ENCODE peak calls at places on chromosomes 3 and 15, in eight cellular contexts. One of them, this sample, is unnamed.

GRCh38 chr3:32106929-32107362 is 526 bp downstream of the GPD1L start:
- DNase-seq in aorta: peak
- DNase-seq in activated T-cell treated with anti-CD3 and anti-CD28 coated beads for 1 hour: no peak
- DNase-seq in endothelial cell: peak
- DNase-seq in stimulated activated CD8-positive, alpha-beta memory T cell treated with anti-CD3 and anti-CD28 coated beads, Interleukin-4, amount 100 ng/mL, for 24 hours: peak
- DNase-seq in AG20443: no peak
- DNase-seq in COLO829: no peak
- DNase-seq in globus pallidus: peak
- DNase-seq in this sample: peak

GRCh38 chr3:183980408-183980807 is 37.3 kb downstream of the ABCC5 start:
- DNase-seq in stimulated activated CD8-positive, alpha-beta memory T cell treated with anti-CD3 and anti-CD28 coated beads, Interleukin-4, amount 100 ng/mL, for 24 hours: no peak
- DNase-seq in aorta: no peak
- DNase-seq in AG20443: no peak
- DNase-seq in activated T-cell treated with anti-CD3 and anti-CD28 coated beads for 1 hour: no peak
- DNase-seq in COLO829: no peak
- DNase-seq in endothelial cell: no peak
- DNase-seq in globus pallidus: no peak
- DNase-seq in this sample: no peak

GRCh38 chr15:63597821-63598220 is 634 bp downstream of the FBXL22 start:
- DNase-seq in activated T-cell treated with anti-CD3 and anti-CD28 coated beads for 1 hour: no peak
- DNase-seq in AG20443: no peak
- DNase-seq in globus pallidus: no peak
- DNase-seq in COLO829: no peak
- DNase-seq in endothelial cell: no peak
- DNase-seq in aorta: no peak
- DNase-seq in stimulated activated CD8-positive, alpha-beta memory T cell treated with anti-CD3 and anti-CD28 coated beads, Interleukin-4, amount 100 ng/mL, for 24 hours: no peak
- DNase-seq in this sample: no peak

GRCh38 chr15:68211656-68212320 is 6.7 kb upstream of the CALML4 start:
- DNase-seq in AG20443: no peak
- DNase-seq in endothelial cell: no peak
- DNase-seq in activated T-cell treated with anti-CD3 and anti-CD28 coated beads for 1 hour: no peak
- DNase-seq in aorta: peak
- DNase-seq in globus pallidus: no peak
- DNase-seq in stimulated activated CD8-positive, alpha-beta memory T cell treated with anti-CD3 and anti-CD28 coated beads, Interleukin-4, amount 100 ng/mL, for 24 hours: no peak
- DNase-seq in COLO829: no peak
- DNase-seq in this sample: no peak

GRCh38 chr3:36850743-36851142 is 86.4 kb upstream of the DCLK3 start:
- DNase-seq in endothelial cell: no peak
- DNase-seq in COLO829: no peak
- DNase-seq in stimulated activated CD8-positive, alpha-beta memory T cell treated with anti-CD3 and anti-CD28 coated beads, Interleukin-4, amount 100 ng/mL, for 24 hours: no peak
- DNase-seq in activated T-cell treated with anti-CD3 and anti-CD28 coated beads for 1 hour: no peak
- DNase-seq in AG20443: no peak
- DNase-seq in aorta: no peak
- DNase-seq in globus pallidus: no peak
- DNase-seq in this sample: no peak

GRCh38 chr15:50287324-50288116 is 22.0 kb upstream of the HDC start:
- DNase-seq in stimulated activated CD8-positive, alpha-beta memory T cell treated with anti-CD3 and anti-CD28 coated beads, Interleukin-4, amount 100 ng/mL, for 24 hours: no peak
- DNase-seq in COLO829: no peak
- DNase-seq in AG20443: no peak
- DNase-seq in endothelial cell: no peak
- DNase-seq in globus pallidus: no peak
- DNase-seq in activated T-cell treated with anti-CD3 and anti-CD28 coated beads for 1 hour: no peak
- DNase-seq in aorta: no peak
- DNase-seq in this sample: no peak

GRCh38 chr3:30245805-30246622 is 360.4 kb upstream of the TGFBR2 start:
- DNase-seq in COLO829: no peak
- DNase-seq in globus pallidus: no peak
- DNase-seq in aorta: no peak
- DNase-seq in stimulated activated CD8-positive, alpha-beta memory T cell treated with anti-CD3 and anti-CD28 coated beads, Interleukin-4, amount 100 ng/mL, for 24 hours: no peak
- DNase-seq in AG20443: no peak
- DNase-seq in endothelial cell: no peak
- DNase-seq in activated T-cell treated with anti-CD3 and anti-CD28 coated beads for 1 hour: no peak
- DNase-seq in this sample: no peak

GRCh38 chr3:173583496-173583895 is 186.0 kb downstream of the NLGN1 start:
- DNase-seq in globus pallidus: no peak
- DNase-seq in aorta: no peak
- DNase-seq in stimulated activated CD8-positive, alpha-beta memory T cell treated with anti-CD3 and anti-CD28 coated beads, Interleukin-4, amount 100 ng/mL, for 24 hours: no peak
- DNase-seq in endothelial cell: no peak
- DNase-seq in COLO829: no peak
- DNase-seq in AG20443: no peak
- DNase-seq in activated T-cell treated with anti-CD3 and anti-CD28 coated beads for 1 hour: no peak
- DNase-seq in this sample: no peak

GRCh38 chr3:69182588-69183299 is 60.3 kb upstream of the LMOD3 start:
- DNase-seq in stimulated activated CD8-positive, alpha-beta memory T cell treated with anti-CD3 and anti-CD28 coated beads, Interleukin-4, amount 100 ng/mL, for 24 hours: no peak
- DNase-seq in aorta: no peak
- DNase-seq in COLO829: peak
- DNase-seq in globus pallidus: no peak
- DNase-seq in activated T-cell treated with anti-CD3 and anti-CD28 coated beads for 1 hour: no peak
- DNase-seq in endothelial cell: no peak
- DNase-seq in AG20443: peak
- DNase-seq in this sample: peak

GRCh38 chr3:59374091-59374490 is 324.3 kb upstream of the CFAP20DC start:
- DNase-seq in stimulated activated CD8-positive, alpha-beta memory T cell treated with anti-CD3 and anti-CD28 coated beads, Interleukin-4, amount 100 ng/mL, for 24 hours: no peak
- DNase-seq in AG20443: no peak
- DNase-seq in endothelial cell: no peak
- DNase-seq in COLO829: no peak
- DNase-seq in activated T-cell treated with anti-CD3 and anti-CD28 coated beads for 1 hour: no peak
- DNase-seq in globus pallidus: no peak
- DNase-seq in aorta: no peak
- DNase-seq in this sample: no peak

This sample was measured in fibroblast of the aortic adventitia.